ENCODE peak calls at places on chromosome 1, in nine cellular contexts. N is fibroblast of villous mesenchyme, L is RPMI8226, Q is lower lobe of right lung, I is AG08396, S is GM12892, A is nucleus accumbens, C is transverse colon, T is AG08395. E is an unnamed sample.

GRCh38 chr1:1435094-1435903 is at the start of gene VWA1:
- DNase-seq in I (peak; percentile 98), Q (peak; percentile 72), S (peak; percentile 93), A (no peak), C (peak; percentile 84), N (peak; percentile 70), T (peak; percentile 94), L (peak; percentile 64), E (peak; percentile 75)

GRCh38 chr1:28965271-28965870 is 51.0 kb downstream of the EPB41 start:
- DNase-seq in L (no peak), C (no peak), Q (no peak), I (no peak), S (no peak), N (no peak), T (no peak), A (no peak), E (no peak)

GRCh38 chr1:155801149-155801548 is 55.9 kb downstream of the GON4L start:
- DNase-seq in T (peak; percentile 10), A (no peak), S (no peak), I (no peak), L (no peak), Q (no peak), C (no peak), N (peak; percentile 50), E (no peak)

GRCh38 chr1:9626201-9626608 is 25.3 kb upstream of the PIK3CD start:
- DNase-seq in T (no peak), S (peak; percentile 69), C (no peak), Q (no peak), A (no peak), N (no peak), I (no peak), L (peak; percentile 73), E (no peak)

GRCh38 chr1:69506310-69506709 is 61.4 kb upstream of the LRRC7 start:
- DNase-seq in C (no peak), I (no peak), N (no peak), L (no peak), Q (no peak), A (no peak), T (no peak), S (no peak), E (no peak)

GRCh38 chr1:3431266-3431665 is 23.2 kb upstream of the ARHGEF16 start:
- DNase-seq in S (no peak), C (no peak), Q (no peak), L (peak; percentile 58), N (no peak), A (no peak), I (no peak), T (no peak), E (peak; percentile 53)

GRCh38 chr1:2799811-2800663 is 1.5 kb downstream of the TTC34 start:
- DNase-seq in L (no peak), N (no peak), S (no peak), I (no peak), C (no peak), A (no peak), Q (peak; percentile 45), T (no peak), E (peak; percentile 8)

GRCh38 chr1:203048555-203049051 is 22.3 kb downstream of the PPFIA4 start:
- DNase-seq in L (no peak), N (no peak), C (no peak), S (no peak), T (no peak), I (no peak), A (no peak), Q (no peak), E (peak; percentile 65)

GRCh38 chr1:218357211-218357892 is 12.2 kb downstream of the TGFB2 start:
- DNase-seq in C (no peak), I (no peak), L (no peak), Q (no peak), T (no peak), A (no peak), S (no peak), N (peak; percentile 69), E (no peak)

GRCh38 chr1:79082233-79082632 is 75.7 kb upstream of the ADGRL4 start:
- DNase-seq in I (no peak), T (no peak), A (no peak), Q (no peak), C (no peak), L (no peak), N (no peak), S (no peak), E (no peak)

GRCh38 chr1:13935336-13935735 is 235.3 kb downstream of the PRDM2 start:
- DNase-seq in C (no peak), S (no peak), N (no peak), T (no peak), A (no peak), I (no peak), L (peak; percentile 61), Q (no peak), E (no peak)

GRCh38 chr1:232923739-232924386 is 26.5 kb upstream of the NTPCR start:
- DNase-seq in Q (no peak), I (no peak), N (no peak), S (no peak), A (no peak), T (peak; percentile 43), L (no peak), C (no peak), E (no peak)

GRCh38 chr1:23166854-23167253 is 1.8 kb downstream of the LUZP1 start:
- DNase-seq in T (no peak), S (no peak), A (no peak), L (no peak), C (no peak), Q (no peak), I (no peak), N (no peak), E (no peak)

GRCh38 chr1:6126028-6126427 is 54.1 kb downstream of the CHD5 start:
- DNase-seq in C (no peak), A (no peak), Q (peak; percentile 25), L (no peak), T (no peak), I (no peak), S (no peak), N (no peak), E (peak; percentile 7)

GRCh38 chr1:152112101-152112884 is 3.0 kb downstream of the TCHH start:
- DNase-seq in S (no peak), A (no peak), L (peak; percentile 57), C (no peak), Q (no peak), N (no peak), T (no peak), I (no peak), E (peak; percentile 50)